ENCODE peak calls at places on chromosomes 2 and 18, in six cellular contexts. N is ovary, G is cardiac muscle cell, O is heart left ventricle, T is heart right ventricle, P is SK-N-SH. F is an unnamed sample. For H3K4me1 and H3K36me3, the result is how much of the 10 kb centered on the place peaks cover.

GRCh38 chr2:162155093-162155492 is 3.0 kb upstream of the GCG start:
- DNase-seq in P (no peak), N (no peak), O (no peak), T (no peak), G (no peak), F (no peak)

GRCh38 chr18:36386150-36386920 is 88.8 kb downstream of the FHOD3 start:
- DNase-seq in G (no peak), T (no peak), O (no peak), N (no peak), P (no peak), F (no peak)

GRCh38 chr18:31609886-31610646 is 18.4 kb downstream of the TTR start:
- DNase-seq in T (no peak), O (no peak), N (no peak), P (no peak), G (no peak), F (no peak)

GRCh38 chr2:173708757-173709156 is 256.4 kb downstream of the SP3 start:
- DNase-seq in N (no peak), O (no peak), G (no peak), T (no peak), P (no peak), F (peak)

GRCh38 chr18:74013955-74014354 is 133.7 kb downstream of the FBXO15 start:
- DNase-seq in N (no peak), T (no peak), G (no peak), P (no peak), O (no peak), F (no peak)

GRCh38 chr18:52570975-52571374 is 231.0 kb downstream of the DCC start:
- DNase-seq in G (no peak), N (no peak), T (no peak), P (no peak), O (no peak), F (no peak)

GRCh38 chr2:45281311-45281710 is 272.1 kb upstream of the SIX2 start:
- DNase-seq in T (no peak), O (no peak), N (no peak), P (no peak), G (no peak), F (no peak)

GRCh38 chr2:27263287-27264252 is 723 bp upstream of the SLC30A3 start:
- DNase-seq in O (no peak), T (no peak), N (no peak), P (peak), G (peak), F (no peak)

GRCh38 chr2:109005686-109006204 is 16.7 kb upstream of the EDAR start:
- DNase-seq in P (no peak), G (no peak), T (no peak), N (no peak), O (no peak), F (no peak)

GRCh38 chr18:78765637-78766281 is 213.9 kb upstream of the SALL3 start:
- DNase-seq in P (no peak), G (no peak), N (no peak), T (no peak), O (no peak), F (no peak)

GRCh38 chr2:63983986-63984605 is 35.1 kb downstream of the VPS54 start:
- DNase-seq in G (no peak), T (no peak), P (peak), O (no peak), N (no peak), F (no peak)

GRCh38 chr2:201644001-201644400 is 698 bp upstream of the TMEM237 start:
- DNase-seq in T (no peak), P (no peak), G (no peak), N (peak), O (no peak), F (peak)

GRCh38 chr18:27843783-27844415 is 333.0 kb downstream of the CDH2 start:
- DNase-seq in T (no peak), G (no peak), O (no peak), N (no peak), P (no peak), F (no peak)

GRCh38 chr2:17620280-17620679 is 79.8 kb downstream of the VSNL1 start:
- DNase-seq in G (no peak), N (no peak), P (no peak), T (peak), O (peak), F (no peak)

DNA sequence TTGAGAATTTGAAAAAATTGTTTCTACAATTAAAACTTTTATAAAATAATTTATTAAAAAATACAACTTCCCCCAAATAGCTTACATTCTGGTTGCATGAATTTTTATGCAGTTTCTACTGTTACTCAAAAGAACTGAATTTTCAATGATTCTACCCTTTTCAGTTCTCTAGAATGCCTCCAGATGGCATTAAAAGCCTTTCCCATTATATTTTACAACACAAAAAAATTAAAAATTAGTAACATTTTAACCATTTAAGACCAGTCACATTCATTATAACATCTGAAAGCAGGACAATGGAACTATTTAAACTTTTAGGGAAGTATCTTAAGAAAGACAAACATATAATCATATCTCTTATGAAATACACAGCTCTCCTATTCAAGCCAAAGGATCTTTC is 236.0 kb upstream of the REV1 start:
- DNase-seq in T (no peak), G (no peak), O (no peak), N (no peak), P (peak), F (no peak)
- TF ChIP-seq CTCF in T (peak), G (peak), O (peak), N (no peak), P (peak), F (peak)

DNA sequence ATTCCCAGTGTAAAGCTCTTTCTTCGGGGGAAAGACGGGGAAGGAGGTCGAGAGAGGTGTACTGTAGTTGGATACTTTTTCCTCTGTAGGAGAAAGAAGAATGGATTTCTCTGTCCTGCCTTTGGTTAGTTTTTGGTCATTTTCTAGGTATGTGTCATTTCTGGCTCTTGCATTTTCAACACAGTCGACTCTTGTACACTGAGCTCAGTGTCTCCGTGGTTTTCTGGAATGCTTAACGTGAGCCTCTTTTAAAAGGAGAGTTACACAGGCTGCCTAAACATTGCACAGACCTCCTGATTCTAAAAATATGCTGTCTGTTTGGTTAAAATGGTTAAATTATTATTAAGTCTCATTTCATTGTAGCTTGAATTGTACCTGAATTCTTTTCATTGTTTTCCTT is 21.8 kb upstream of the GLS start:
- DNase-seq in N (no peak), P (no peak), G (no peak), T (no peak), O (no peak), F (no peak)
- H3K4me1 ChIP-seq in N (under half), P (under half), G (under half), T (under half), O (under half), F (under half)

GRCh38 chr2:28538134-28538533 is 42.3 kb downstream of the PLB1 start:
- DNase-seq in O (no peak), G (no peak), N (no peak), T (no peak), P (no peak), F (no peak)
- H3K36me3 ChIP-seq in O (under half), G (under half), N (under half), T (under half), P (under half), F (under half)

GRCh38 chr2:191369034-191369433 is 123.8 kb downstream of the MYO1B start:
- DNase-seq in P (peak), O (no peak), T (no peak), G (no peak), N (no peak), F (no peak)
- TF ChIP-seq CTCF in P (peak), O (no peak), T (peak), G (peak), N (no peak), F (no peak)